ENCODE peak calls at places on chromosomes 12 and 14, in nine cellular contexts. Q is dorsolateral prefrontal cortex, H is ascending aorta, E is fibroblast of the aortic adventitia, V is cardiac muscle cell, Y is fibroblast of mammary gland, G is right atrium auricular region, D is astrocyte of the spinal cord, K is thyroid gland. X is an unnamed sample.
A peak's percentile ranks its signal among the peaks of the same experiment; 100 is the strongest.

GRCh38 chr12:51326762-51327439 is 2.9 kb upstream of the BIN2 start:
- DNase-seq in Y (peak; percentile 57), Q (no peak), E (peak; percentile 93), K (peak; percentile 15), H (no peak), V (no peak), G (no peak), D (peak; percentile 55), X (no peak)

GRCh38 chr12:21583587-21583986 is 21.1 kb downstream of the GYS2 start:
- DNase-seq in V (no peak), D (no peak), H (no peak), Q (no peak), K (no peak), Y (no peak), G (no peak), E (no peak), X (no peak)

GRCh38 chr12:89874146-89874545 is 165.5 kb upstream of the ATP2B1 start:
- DNase-seq in G (no peak), V (no peak), K (no peak), Y (no peak), E (peak; percentile 43), D (peak; percentile 42), Q (no peak), H (no peak), X (no peak)

GRCh38 chr12:98725481-98726247 is 80.6 kb downstream of the APAF1 start:
- DNase-seq in D (peak; percentile 84), G (no peak), H (no peak), V (peak; percentile 58), K (peak; percentile 46), Y (peak; percentile 67), E (peak; percentile 68), Q (peak; percentile 61), X (peak; percentile 50)

GRCh38 chr14:71399057-71399487 is 491.8 kb downstream of the PCNX1 start:
- DNase-seq in E (peak; percentile 15), V (no peak), K (no peak), D (no peak), H (no peak), G (no peak), Q (no peak), Y (no peak), X (no peak)

GRCh38 chr12:106774808-106775524 is 484 bp downstream of the RIC8B start:
- DNase-seq in D (no peak), E (no peak), G (no peak), H (no peak), V (no peak), Y (no peak), Q (no peak), K (no peak), X (no peak)

GRCh38 chr12:130258863-130259262 is 78.8 kb upstream of the PIWIL1 start:
- DNase-seq in V (no peak), Q (no peak), K (no peak), G (no peak), H (no peak), D (no peak), E (no peak), Y (no peak), X (no peak)

GRCh38 chr14:81464253-81465001 is 64.3 kb upstream of the STON2 start:
- DNase-seq in K (peak; percentile 48), Q (no peak), V (peak; percentile 65), Y (peak; percentile 66), E (peak; percentile 78), H (no peak), D (peak; percentile 71), G (no peak), X (peak; percentile 63)

GRCh38 chr12:127393896-127394295 is 873.1 kb upstream of the TMEM132C start:
- DNase-seq in Y (peak; percentile 89), D (peak; percentile 73), G (no peak), H (no peak), Q (no peak), K (no peak), V (no peak), E (peak; percentile 65), X (no peak)

GRCh38 chr14:93114068-93114710 is 1.5 kb downstream of the ITPK1 start:
- DNase-seq in G (no peak), V (no peak), Q (no peak), D (no peak), Y (no peak), H (no peak), K (no peak), E (no peak), X (no peak)

DNA sequence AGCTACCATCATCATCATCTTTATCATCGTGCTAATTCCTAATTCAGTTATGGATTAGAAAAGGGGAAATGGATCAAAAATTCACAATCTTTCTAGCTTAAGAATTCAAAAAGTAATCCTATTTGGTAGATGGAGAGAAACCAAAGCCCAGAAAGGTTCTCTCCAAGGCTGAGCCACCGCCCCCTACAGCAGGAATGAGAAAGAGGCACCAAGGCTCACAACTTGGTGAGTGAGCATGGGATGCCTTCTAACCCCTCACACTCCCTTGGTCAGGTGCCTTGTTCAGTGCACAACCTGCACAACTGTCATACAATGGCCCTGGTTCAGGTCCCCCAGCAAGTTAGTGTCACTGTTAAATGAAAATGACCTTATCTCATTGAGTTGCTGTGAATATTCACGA is 171.5 kb downstream of the ANO2 start:
- DNase-seq in Q (no peak), V (no peak), G (no peak), K (no peak), H (no peak), Y (no peak), E (no peak), D (no peak), X (no peak)
- TF ChIP-seq CTCF in Q (no peak), V (no peak), G (no peak), K (no peak), H (no peak), Y (no peak), E (no peak), D (no peak), X (no peak)

DNA sequence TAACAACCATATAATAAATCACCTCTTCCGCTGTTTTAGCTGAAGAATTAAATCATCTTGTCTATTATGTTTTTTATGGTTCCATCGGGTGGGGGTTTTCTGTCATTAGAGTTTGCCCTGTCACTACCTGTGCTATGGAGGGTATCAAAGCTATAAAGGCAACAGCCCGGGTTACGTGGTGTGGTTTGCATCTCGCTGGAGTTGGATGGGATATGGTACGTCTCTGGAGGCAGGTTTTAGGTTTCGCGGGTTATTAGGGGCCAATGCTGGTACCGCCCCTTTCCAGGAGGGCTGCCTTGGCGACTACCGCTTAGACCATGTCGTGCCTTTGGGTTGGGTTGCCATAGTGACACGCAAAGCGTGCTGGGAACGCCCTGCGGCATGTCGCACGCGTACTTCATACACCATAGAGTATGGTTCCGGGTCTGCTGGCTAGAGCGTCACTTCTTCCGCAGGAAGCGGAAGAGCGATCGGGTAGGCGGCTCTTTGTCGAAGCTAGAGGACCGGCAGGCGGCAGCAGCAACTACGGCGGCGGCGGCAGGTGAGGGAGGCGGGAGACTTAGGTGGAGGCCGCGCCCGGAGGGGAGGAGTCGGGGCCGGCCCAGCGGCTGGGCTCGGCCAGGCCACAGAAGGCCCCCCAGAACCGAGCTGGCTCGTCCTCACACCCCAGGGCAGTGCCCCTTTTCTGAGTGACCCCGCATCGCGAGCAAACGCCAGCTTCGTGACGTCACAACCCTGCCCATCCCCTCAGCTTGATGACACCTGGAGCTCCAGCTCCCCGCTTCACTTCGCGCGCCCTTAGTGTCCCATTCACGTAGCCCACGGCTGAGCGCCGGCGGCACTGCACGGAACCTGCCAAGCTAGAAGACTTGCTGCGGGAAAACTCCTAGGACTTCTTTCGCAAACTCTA is at the start of gene ZC3H10:
- DNase-seq in E (peak; percentile 100), D (peak; percentile 100), V (peak; percentile 99), H (peak; percentile 98), Q (peak; percentile 95), G (peak; percentile 100), K (peak; percentile 99), Y (peak; percentile 100), X (peak; percentile 94)
- TF ChIP-seq CTCF in E (peak; percentile 60), D (peak; percentile 67), V (peak; percentile 59), H (peak; percentile 50), Q (peak; percentile 61), G (peak; percentile 65), K (no peak), Y (peak; percentile 36), X (peak; percentile 20)

GRCh38 chr12:112087851-112088250 is 20.7 kb downstream of the NAA25 start:
- DNase-seq in Q (no peak), G (no peak), D (no peak), E (no peak), Y (no peak), V (no peak), K (no peak), H (no peak), X (no peak)

GRCh38 chr12:112091563-112091962 is 17.0 kb downstream of the NAA25 start:
- DNase-seq in D (no peak), Q (no peak), E (no peak), H (no peak), G (no peak), K (no peak), V (no peak), Y (no peak), X (no peak)

DNA sequence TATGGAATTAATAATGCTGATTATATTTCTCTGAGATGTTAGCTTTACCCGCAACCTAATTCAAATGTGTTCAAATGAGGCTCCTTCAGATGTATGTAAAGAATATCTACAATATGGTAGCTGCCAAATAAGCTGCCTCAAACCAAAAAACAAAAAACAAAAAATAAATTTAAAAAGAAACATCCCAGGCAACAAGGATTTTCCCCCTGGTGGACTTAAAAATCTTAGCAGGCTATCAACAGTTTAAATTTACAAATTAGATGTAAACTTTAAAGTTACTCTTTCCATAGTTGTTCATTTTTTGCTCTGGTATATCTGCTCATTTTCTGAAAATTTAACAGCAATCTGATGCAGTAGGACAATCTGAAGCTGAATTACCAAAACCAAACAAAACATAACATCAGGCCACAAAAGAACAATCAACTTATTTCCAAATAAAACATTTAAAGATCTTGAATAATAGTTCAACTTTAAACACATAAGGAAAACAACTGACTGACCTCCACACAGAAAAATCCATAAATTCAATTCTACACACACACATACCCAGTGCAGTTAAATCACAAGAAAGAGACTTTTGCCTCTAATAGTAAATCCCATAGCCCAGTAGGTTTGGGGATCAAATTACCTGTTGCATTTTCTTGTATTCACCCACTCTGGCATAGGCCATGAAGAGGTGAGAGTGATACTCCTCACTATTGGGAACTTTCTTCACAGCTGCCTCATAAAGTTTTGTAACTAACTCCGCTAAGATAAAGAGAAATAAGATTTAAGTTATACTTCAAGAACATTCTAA is 21.3 kb downstream of the NAA25 start:
- DNase-seq in G (no peak), E (no peak), H (no peak), D (no peak), V (no peak), K (no peak), Y (no peak), Q (no peak), X (no peak)
- TF ChIP-seq CTCF in G (no peak), E (peak; percentile 39), H (no peak), D (no peak), V (peak; percentile 9), K (no peak), Y (peak; percentile 20), Q (no peak), X (peak; percentile 31)

DNA sequence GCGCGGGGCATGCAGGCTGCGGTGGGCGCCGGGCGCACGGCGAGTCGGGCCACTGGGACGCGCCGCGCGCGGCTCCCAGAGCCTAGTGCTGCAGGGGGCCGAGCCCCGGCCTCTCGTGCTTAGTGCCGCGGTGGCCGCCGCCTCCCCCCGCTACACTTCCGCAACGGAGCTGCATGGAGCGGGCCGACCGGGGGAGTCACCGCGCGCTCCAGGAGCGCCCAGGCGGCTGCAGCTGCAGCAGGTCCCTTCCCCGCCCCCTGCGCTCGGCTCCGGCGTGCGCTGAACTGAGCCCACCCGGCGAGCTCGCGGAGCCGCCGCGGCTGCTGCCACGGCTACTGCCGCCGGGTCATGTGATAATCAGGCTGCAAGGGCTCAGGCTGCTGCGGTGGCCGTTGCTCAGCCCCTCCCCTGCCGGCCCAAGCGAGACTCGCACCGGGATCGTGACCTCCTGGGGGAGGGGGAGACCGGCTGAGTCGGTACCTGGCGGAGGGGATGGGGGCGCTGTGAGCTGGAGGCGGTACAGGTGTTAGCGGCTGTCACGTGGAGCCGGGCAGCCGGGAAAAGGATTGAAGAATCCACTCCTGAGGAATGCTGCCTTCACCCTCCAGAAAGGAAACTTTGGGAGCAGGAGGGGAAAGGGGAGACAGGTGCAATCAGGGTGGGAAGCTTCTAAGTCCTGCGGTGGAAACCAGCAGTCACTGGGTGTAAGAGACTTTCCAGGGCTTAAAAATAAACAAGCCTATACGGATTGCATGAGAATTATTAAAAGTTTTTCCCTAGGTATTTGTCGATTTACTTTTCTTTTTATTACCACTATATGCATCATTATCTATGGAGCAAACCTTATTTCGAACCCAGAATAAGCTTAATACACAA is at the start of gene PPM1H:
- DNase-seq in V (peak; percentile 89), Q (peak; percentile 70), K (peak; percentile 92), G (peak; percentile 65), Y (peak; percentile 2), H (no peak), E (peak; percentile 9), D (peak; percentile 22), X (peak; percentile 87)
- TF ChIP-seq CTCF in V (peak; percentile 30), Q (peak; percentile 51), K (peak; percentile 38), G (peak; percentile 64), Y (no peak), H (peak; percentile 43), E (peak; percentile 32), D (peak; percentile 31), X (peak; percentile 57)

X was measured in nephron progenitor cell.